ENCODE peak calls at places on chromosomes 7 and 10, in seven cellular contexts. I is transverse colon, S is A549, W is sigmoid colon, B is H1, A is stomach, V is upper lobe of left lung. F is an unnamed sample.

GRCh38 chr10:6665847-6666246 is 85.8 kb upstream of the PRKCQ start:
- DNase-seq in I (no peak), S (no peak), W (no peak), B (no peak), A (no peak), V (no peak), F (no peak)

GRCh38 chr7:261341-262250 is 28.4 kb upstream of the FOXL3 start:
- DNase-seq in I (no peak), S (no peak), W (no peak), B (no peak), A (no peak), V (peak; percentile 66), F (no peak)

GRCh38 chr7:116547347-116547746 is 22.5 kb downstream of the CAV1 start:
- DNase-seq in I (no peak), S (no peak), W (no peak), B (no peak), A (no peak), V (no peak), F (no peak)

GRCh38 chr7:120170849-120171248 is 102.1 kb upstream of the KCND2 start:
- DNase-seq in I (no peak), S (no peak), W (no peak), B (no peak), A (no peak), V (no peak), F (no peak)

GRCh38 chr7:132666076-132666775 is 90.0 kb upstream of the PLXNA4 start:
- DNase-seq in I (no peak), S (no peak), W (no peak), B (no peak), A (no peak), V (no peak), F (no peak)

GRCh38 chr10:110224992-110225391 is 17.6 kb downstream of the MXI1 start:
- DNase-seq in I (no peak), S (no peak), W (no peak), B (no peak), A (no peak), V (no peak), F (peak; percentile 39)

GRCh38 chr7:73737491-73738219 is 947 bp downstream of the ABHD11 start:
- DNase-seq in I (no peak), S (no peak), W (no peak), B (no peak), A (no peak), V (no peak), F (no peak)

GRCh38 chr7:22582860-22583640 is 83.1 kb upstream of the STEAP1B start:
- DNase-seq in I (no peak), S (peak; percentile 48), W (no peak), B (no peak), A (peak; percentile 75), V (no peak), F (no peak)

GRCh38 chr7:123666492-123666891 is 10.8 kb downstream of the LMOD2 start:
- DNase-seq in I (no peak), S (no peak), W (no peak), B (no peak), A (no peak), V (no peak), F (no peak)

GRCh38 chr7:75776295-75776971 is 4.4 kb upstream of the CCL26 start:
- DNase-seq in I (no peak), S (no peak), W (no peak), B (no peak), A (no peak), V (no peak), F (no peak)

GRCh38 chr7:1555813-1556540 is at the start of gene TMEM184A:
- DNase-seq in I (peak; percentile 93), S (peak; percentile 90), W (no peak), B (no peak), A (peak; percentile 96), V (peak; percentile 91), F (no peak)

GRCh38 chr7:35792472-35793224 is 8.2 kb upstream of the SEPTIN7 start:
- DNase-seq in I (no peak), S (no peak), W (no peak), B (no peak), A (no peak), V (no peak), F (no peak)

GRCh38 chr10:115417585-115418265 is 324.6 kb downstream of the ATRNL1 start:
- DNase-seq in I (peak; percentile 8), S (peak; percentile 10), W (peak; percentile 44), B (peak; percentile 27), A (no peak), V (no peak), F (no peak)

GRCh38 chr10:132722980-132723970 is 62.7 kb downstream of the NKX6-2 start:
- DNase-seq in I (no peak), S (no peak), W (no peak), B (no peak), A (no peak), V (peak; percentile 53), F (no peak)

GRCh38 chr10:19816420-19817250 is at the start of gene PLXDC2:
- DNase-seq in I (peak; percentile 50), S (no peak), W (peak; percentile 77), B (no peak), A (no peak), V (peak; percentile 87), F (peak; percentile 93)

GRCh38 chr7:105452085-105452484 is 63.4 kb upstream of the SRPK2 start:
- DNase-seq in I (no peak), S (no peak), W (no peak), B (no peak), A (no peak), V (no peak), F (no peak)

GRCh38 chr7:22269057-22269456 is 87.9 kb downstream of the RAPGEF5 start:
- DNase-seq in I (no peak), S (no peak), W (no peak), B (no peak), A (no peak), V (no peak), F (no peak)

GRCh38 chr7:4861673-4862072 is at the start of gene PAPOLB:
- DNase-seq in I (no peak), S (no peak), W (no peak), B (no peak), A (no peak), V (peak; percentile 86), F (no peak)

GRCh38 chr10:125694874-125695273 is 11.9 kb upstream of the TEX36 start:
- DNase-seq in I (no peak), S (peak; percentile 48), W (no peak), B (no peak), A (no peak), V (no peak), F (no peak)

GRCh38 chr7:123230147-123230546 is 30.4 kb upstream of the SLC13A1 start:
- DNase-seq in I (peak; percentile 9), S (no peak), W (no peak), B (no peak), A (no peak), V (no peak), F (no peak)

GRCh38 chr10:33212061-33212748 is 122.3 kb downstream of the NRP1 start:
- DNase-seq in I (no peak), S (no peak), W (no peak), B (no peak), A (no peak), V (no peak), F (no peak)

GRCh38 chr10:62850646-62851045 is 34.5 kb upstream of the EGR2 start:
- DNase-seq in I (no peak), S (no peak), W (no peak), B (no peak), A (no peak), V (no peak), F (no peak)

GRCh38 chr7:80821781-80822180 is 97.1 kb downstream of the SEMA3C start:
- DNase-seq in I (no peak), S (no peak), W (no peak), B (no peak), A (no peak), V (no peak), F (no peak)

GRCh38 chr10:88117227-88117626 is 253.8 kb downstream of the PTEN start:
- DNase-seq in I (no peak), S (no peak), W (no peak), B (no peak), A (no peak), V (no peak), F (no peak)

GRCh38 chr10:44024351-44025116 is 360.4 kb downstream of the CXCL12 start:
- DNase-seq in I (no peak), S (no peak), W (no peak), B (no peak), A (no peak), V (no peak), F (peak; percentile 62)
- TF ChIP-seq EP300 in I (no peak), S (no peak), W (no peak), B (no peak), A (no peak), V (no peak), F (no peak)

DNA sequence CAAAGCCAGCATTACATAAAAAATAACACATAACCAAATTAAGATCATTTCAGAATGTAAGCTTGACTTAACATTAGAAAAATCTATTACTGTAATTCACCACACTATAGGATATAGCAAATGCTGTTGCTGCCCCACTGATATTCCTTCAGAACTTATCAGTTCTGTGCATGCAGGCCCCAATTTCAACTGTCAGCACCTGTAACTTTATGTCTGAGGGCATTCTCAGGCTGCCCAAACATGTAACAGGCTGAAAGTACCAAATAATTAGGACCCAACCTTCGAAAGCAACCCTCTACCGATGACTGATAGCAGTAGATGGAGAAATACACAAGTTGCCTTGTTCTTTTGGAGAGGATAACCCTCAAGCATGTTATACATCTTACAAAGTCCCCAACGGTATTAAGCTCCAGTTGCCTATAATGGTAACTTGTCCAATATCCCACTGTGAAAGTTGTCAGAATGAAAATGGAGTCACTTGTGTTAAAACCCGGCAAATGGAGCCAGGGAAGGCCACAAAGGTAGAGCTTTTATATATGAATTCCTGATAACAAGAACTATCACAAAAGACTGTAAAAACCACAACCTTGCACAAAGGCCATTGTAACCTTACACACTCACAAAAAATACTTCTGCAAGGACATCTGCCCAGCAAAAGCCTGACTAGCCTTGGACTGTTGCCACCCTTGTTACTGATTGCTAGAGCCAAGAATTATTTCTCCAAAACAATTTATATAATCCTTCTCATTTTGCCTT is 66.9 kb upstream of the ZNF746 start:
- DNase-seq in I (no peak), S (no peak), W (no peak), B (no peak), A (no peak), V (no peak), F (no peak)
- TF ChIP-seq EP300 in I (no peak), S (no peak), W (no peak), B (no peak), A (no peak), V (no peak), F (no peak)

GRCh38 chr7:43785425-43785824 is 26.9 kb downstream of the BLVRA start:
- DNase-seq in I (peak; percentile 40), S (no peak), W (peak; percentile 90), B (no peak), A (no peak), V (no peak), F (no peak)
- TF ChIP-seq EP300 in I (no peak), S (no peak), W (no peak), B (no peak), A (no peak), V (no peak), F (no peak)

DNA sequence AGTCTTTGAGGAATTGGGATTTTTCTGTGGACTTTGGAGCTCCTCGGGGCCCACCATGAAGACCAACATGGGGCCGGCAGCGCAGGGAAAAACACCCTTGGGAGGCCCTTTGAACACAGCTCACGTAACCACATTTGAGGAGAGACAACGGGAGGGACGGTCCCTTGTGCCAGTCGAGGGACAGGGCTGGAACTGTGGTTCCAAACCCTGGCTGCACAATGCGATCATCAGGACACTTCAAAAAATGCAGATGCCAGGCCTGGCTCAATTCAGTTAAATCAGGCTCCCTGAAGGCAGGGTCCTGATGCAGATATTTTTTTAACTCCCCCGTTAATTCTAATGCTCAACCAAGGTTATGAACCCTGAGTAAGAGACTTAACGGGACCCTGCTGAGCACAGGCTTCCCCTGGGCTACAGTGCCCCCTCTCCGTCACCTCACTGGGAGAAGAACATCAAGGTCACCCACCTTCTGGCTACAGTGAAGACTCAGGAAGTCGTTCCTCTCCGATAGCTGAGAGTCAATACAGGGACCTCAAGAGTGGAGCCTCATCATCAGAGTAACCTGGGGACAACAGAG is 30.4 kb downstream of the LYZL1 start:
- DNase-seq in I (no peak), S (no peak), W (no peak), B (no peak), A (no peak), V (no peak), F (peak; percentile 78)
- TF ChIP-seq EP300 in I (no peak), S (no peak), W (no peak), B (no peak), A (no peak), V (no peak), F (no peak)